ENCODE peak calls at places on chromosomes 12 and 14, in nine cellular contexts. P, K, O, Q, A, L, U, I and B are unnamed samples.

GRCh38 chr12:58206876-58207275 is 265.5 kb downstream of the ATP23 start:
- DNase-seq in A (no peak), P (no peak), L (no peak), I (no peak), K (no peak), Q (no peak), O (no peak), U (no peak), B (no peak)

GRCh38 chr14:104219731-104220224 is 81.4 kb downstream of the KIF26A start:
- DNase-seq in A (no peak), P (peak; percentile 42), I (no peak), L (no peak), Q (no peak), U (no peak), O (no peak), K (peak; percentile 41), B (no peak)

GRCh38 chr12:96780330-96780729 is 126.7 kb upstream of the NEDD1 start:
- DNase-seq in O (no peak), L (no peak), P (no peak), K (no peak), U (no peak), Q (no peak), A (no peak), I (no peak), B (no peak)

GRCh38 chr12:53324113-53324778 is 2.8 kb upstream of the AAAS start:
- DNase-seq in Q (no peak), O (peak; percentile 49), P (peak; percentile 67), K (no peak), U (peak; percentile 7), I (peak; percentile 14), L (peak; percentile 76), A (no peak), B (no peak)

GRCh38 chr14:93987815-93988476 is 9.2 kb upstream of the CCDC197 start:
- DNase-seq in L (no peak), I (no peak), A (no peak), U (no peak), P (no peak), Q (no peak), O (no peak), K (peak; percentile 50), B (no peak)

GRCh38 chr14:102951799-102952198 is 29.3 kb downstream of the AMN start:
- DNase-seq in O (no peak), K (no peak), Q (no peak), P (no peak), I (no peak), U (no peak), A (no peak), L (no peak), B (no peak)

GRCh38 chr14:21498540-21499526 is 12.3 kb downstream of the METTL3 start:
- DNase-seq in I (peak; percentile 19), U (peak; percentile 47), O (peak; percentile 81), A (no peak), P (no peak), K (peak; percentile 51), L (peak; percentile 44), Q (no peak), B (peak; percentile 61)

GRCh38 chr12:77845831-77846230 is 15.1 kb downstream of the NAV3 start:
- DNase-seq in K (no peak), U (peak; percentile 75), Q (no peak), O (no peak), L (no peak), P (no peak), A (no peak), I (peak; percentile 59), B (peak; percentile 70)

GRCh38 chr14:72439707-72440106 is 454.2 kb downstream of the DPF3 start:
- DNase-seq in Q (no peak), U (no peak), O (no peak), A (no peak), L (no peak), P (no peak), I (no peak), K (no peak), B (no peak)

GRCh38 chr12:122834229-122834920 is 882 bp upstream of the HIP1R start:
- DNase-seq in Q (peak; percentile 62), L (no peak), O (peak; percentile 86), U (peak; percentile 59), P (no peak), A (no peak), I (peak; percentile 45), K (peak; percentile 80), B (peak; percentile 91)

GRCh38 chr12:18570543-18570942 is 167.3 kb downstream of the PLCZ1 start:
- DNase-seq in K (no peak), Q (no peak), P (no peak), U (no peak), A (no peak), I (no peak), O (no peak), L (no peak), B (no peak)

GRCh38 chr14:37274652-37275051 is 76.9 kb downstream of the MIPOL1 start:
- DNase-seq in Q (no peak), P (no peak), U (no peak), I (no peak), K (no peak), L (no peak), A (no peak), O (no peak), B (no peak)

GRCh38 chr12:78343657-78344056 is 513.0 kb downstream of the NAV3 start:
- DNase-seq in L (no peak), Q (no peak), O (no peak), A (no peak), K (no peak), U (peak; percentile 71), I (no peak), P (no peak), B (peak; percentile 78)

GRCh38 chr12:101969-102878 is 35.7 kb downstream of the IQSEC3 start:
- DNase-seq in A (no peak), U (no peak), L (no peak), Q (no peak), P (no peak), I (no peak), O (no peak), K (peak; percentile 57), B (peak; percentile 60)

GRCh38 chr12:92502417-92503028 is 200.3 kb upstream of the PLEKHG7 start:
- DNase-seq in I (no peak), L (peak; percentile 19), Q (peak; percentile 45), K (no peak), O (no peak), A (no peak), P (no peak), U (no peak), B (peak; percentile 23)

GRCh38 chr12:124804011-124804621 is 59.5 kb downstream of the SCARB1 start:
- DNase-seq in K (peak; percentile 81), P (no peak), Q (peak; percentile 89), I (no peak), L (no peak), A (no peak), U (peak; percentile 10), O (no peak), B (no peak)

GRCh38 chr12:88624911-88625310 is 44.6 kb upstream of the KITLG start:
- DNase-seq in A (no peak), O (no peak), I (peak; percentile 40), L (no peak), Q (no peak), P (no peak), K (no peak), U (peak; percentile 70), B (no peak)

GRCh38 chr12:56162468-56163290 is 4.5 kb downstream of the MYL6 start:
- DNase-seq in Q (no peak), I (no peak), U (no peak), K (no peak), A (no peak), O (no peak), L (no peak), P (no peak), B (peak; percentile 36)

GRCh38 chr12:26648584-26648983 is 184.4 kb downstream of the ITPR2 start:
- DNase-seq in Q (no peak), A (peak; percentile 90), K (peak; percentile 16), L (no peak), U (peak; percentile 75), I (peak; percentile 83), P (no peak), O (no peak), B (no peak)

GRCh38 chr14:100872241-100872640 is 31.3 kb downstream of the RTL1 start:
- DNase-seq in I (no peak), K (no peak), A (no peak), O (no peak), U (peak; percentile 18), L (no peak), Q (no peak), P (peak; percentile 17), B (no peak)

GRCh38 chr14:101739446-101740141 is 21.9 kb upstream of the PPP2R5C start:
- DNase-seq in A (no peak), U (peak; percentile 35), L (no peak), P (no peak), K (no peak), Q (no peak), O (no peak), I (no peak), B (no peak)

GRCh38 chr14:72891666-72892102 is 2.2 kb downstream of the DPF3 start:
- DNase-seq in L (no peak), Q (no peak), I (no peak), P (no peak), U (no peak), A (no peak), K (no peak), O (no peak), B (no peak)

GRCh38 chr14:61934385-61934784 is 172.2 kb downstream of the SNAPC1 start:
- DNase-seq in I (peak; percentile 93), P (no peak), O (no peak), K (no peak), L (no peak), U (peak; percentile 92), A (peak; percentile 87), Q (no peak), B (no peak)